ENCODE peak calls at places on chromosome 9, in six cellular contexts. N, E, W, H, M and T are unnamed samples.

GRCh38 chr9:74942801-74943200 is 9.9 kb downstream of the C9orf40 start:
- DNase-seq in N (no peak), E (no peak), W (no peak), H (no peak), M (no peak), T (no peak)

GRCh38 chr9:107528686-107529085 is 39.1 kb upstream of the KLF4 start:
- DNase-seq in N (no peak), E (no peak), W (no peak), H (no peak), M (no peak), T (no peak)

GRCh38 chr9:106456581-106456980 is 406.4 kb upstream of the ZNF462 start:
- DNase-seq in N (no peak), E (no peak), W (no peak), H (no peak), M (no peak), T (no peak)

GRCh38 chr9:116842658-116843057 is 155.6 kb downstream of the TRIM32 start:
- DNase-seq in N (peak), E (no peak), W (no peak), H (no peak), M (no peak), T (no peak)

GRCh38 chr9:3500044-3500443 is 25.8 kb downstream of the RFX3 start:
- DNase-seq in N (no peak), E (no peak), W (no peak), H (no peak), M (no peak), T (no peak)

GRCh38 chr9:15206949-15207696 is 99.9 kb downstream of the TTC39B start:
- DNase-seq in N (no peak), E (no peak), W (no peak), H (no peak), M (no peak), T (no peak)

GRCh38 chr9:136597965-136598364 is 52.1 kb upstream of the NOTCH1 start:
- DNase-seq in N (no peak), E (no peak), W (no peak), H (no peak), M (no peak), T (no peak)

GRCh38 chr9:111828193-111828592 is 33.5 kb upstream of the SHOC1 start:
- DNase-seq in N (no peak), E (no peak), W (no peak), H (no peak), M (no peak), T (no peak)

GRCh38 chr9:35110327-35110758 is 5.3 kb downstream of the ATOSB start:
- DNase-seq in N (no peak), E (peak), W (no peak), H (no peak), M (peak), T (no peak)

GRCh38 chr9:99591770-99592169 is 229.9 kb upstream of the NR4A3 start:
- DNase-seq in N (no peak), E (no peak), W (no peak), H (no peak), M (no peak), T (no peak)

GRCh38 chr9:3497406-3497805 is 28.4 kb downstream of the RFX3 start:
- DNase-seq in N (no peak), E (peak), W (no peak), H (no peak), M (no peak), T (no peak)

GRCh38 chr9:114434878-114435311 is 47.1 kb upstream of the AKNA start:
- DNase-seq in N (no peak), E (peak), W (no peak), H (no peak), M (no peak), T (no peak)

GRCh38 chr9:119701651-119702050 is 332.4 kb upstream of the BRINP1 start:
- DNase-seq in N (no peak), E (no peak), W (no peak), H (no peak), M (no peak), T (no peak)

GRCh38 chr9:5278486-5278885 is 26.0 kb downstream of the RLN2 start:
- DNase-seq in N (no peak), E (no peak), W (no peak), H (no peak), M (no peak), T (no peak)

GRCh38 chr9:121901616-121902015 is 191.5 kb downstream of the TTLL11 start:
- DNase-seq in N (no peak), E (no peak), W (no peak), H (no peak), M (no peak), T (no peak)

GRCh38 chr9:125241000-125241862 is at the start of gene HSPA5:
- DNase-seq in N (peak), E (peak), W (peak), H (peak), M (peak), T (peak)
- TF ChIP-seq CTCF in N (peak), E (peak), W (peak), H (no peak), M (no peak), T (no peak)

DNA sequence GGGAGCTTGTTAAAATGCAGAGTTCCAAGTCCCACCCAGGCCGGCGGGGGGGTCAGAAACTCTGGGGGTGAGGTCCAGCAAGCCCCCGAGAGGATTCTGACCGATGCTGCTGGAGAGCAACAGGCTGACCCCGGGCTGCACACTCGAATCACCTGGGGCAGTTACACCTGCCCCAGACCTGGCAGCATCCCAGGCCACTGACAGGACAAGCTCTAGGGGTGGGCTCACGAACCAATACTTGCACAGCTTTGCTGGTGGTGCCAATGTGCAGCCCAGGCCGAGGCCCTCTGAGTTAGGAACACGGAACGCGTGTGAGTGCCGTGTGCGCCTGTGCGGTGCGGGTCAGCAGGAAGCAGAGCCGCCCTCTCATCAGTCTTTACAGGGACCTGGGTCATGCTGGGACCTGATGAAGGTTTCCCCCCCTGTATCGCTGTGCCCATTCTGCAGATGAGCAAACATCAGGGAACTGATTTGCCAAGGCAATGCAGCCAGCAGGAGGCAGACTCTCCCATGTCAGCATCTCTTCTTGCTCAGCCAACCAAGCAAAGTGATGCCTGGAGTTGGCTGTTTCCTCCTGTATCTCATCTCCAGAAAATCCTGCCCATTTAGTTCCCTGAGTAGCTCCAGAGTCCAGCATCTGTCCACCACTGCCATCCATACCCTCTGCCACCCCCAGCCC is 16.3 kb downstream of the FAM163B start:
- DNase-seq in N (no peak), E (no peak), W (no peak), H (no peak), M (no peak), T (peak)
- TF ChIP-seq CTCF in N (no peak), E (peak), W (no peak), H (no peak), M (no peak), T (peak)

GRCh38 chr9:126781717-126782388 is 23.0 kb upstream of the ZBTB43 start:
- DNase-seq in N (peak), E (peak), W (peak), H (peak), M (peak), T (peak)

GRCh38 chr9:126784401-126784800 is 20.4 kb upstream of the ZBTB43 start:
- DNase-seq in N (no peak), E (no peak), W (no peak), H (no peak), M (no peak), T (no peak)

GRCh38 chr9:126777733-126778132 is 27.1 kb upstream of the ZBTB43 start:
- DNase-seq in N (peak), E (no peak), W (no peak), H (no peak), M (no peak), T (no peak)

GRCh38 chr9:126783958-126784357 is 20.9 kb upstream of the ZBTB43 start:
- DNase-seq in N (no peak), E (no peak), W (no peak), H (no peak), M (no peak), T (no peak)

DNA sequence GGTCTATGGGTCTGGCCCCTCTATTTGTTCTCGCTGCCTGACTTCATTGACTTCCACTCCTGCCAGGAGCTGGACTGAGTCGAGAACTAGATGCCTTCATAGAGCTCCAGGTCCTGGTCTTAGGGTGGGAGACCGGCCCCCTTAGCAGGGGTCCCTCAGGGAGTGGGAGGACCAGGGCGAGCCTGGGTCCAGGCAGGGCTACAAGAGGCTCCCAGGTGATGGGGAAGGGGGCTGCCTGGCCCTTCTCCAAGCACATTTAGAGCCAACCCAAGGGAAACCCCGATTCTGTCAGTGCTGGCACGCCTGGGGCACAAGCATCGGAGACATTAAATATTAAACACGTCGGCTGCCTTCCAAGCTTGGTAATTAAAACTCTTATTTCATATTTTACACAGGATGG is 23.7 kb upstream of the ZBTB43 start:
- DNase-seq in N (no peak), E (no peak), W (no peak), H (no peak), M (no peak), T (no peak)
- TF ChIP-seq CTCF in N (no peak), E (no peak), W (no peak), H (no peak), M (no peak), T (no peak)

GRCh38 chr9:95075700-95076099 is 241.8 kb downstream of the FANCC start:
- DNase-seq in N (no peak), E (no peak), W (no peak), H (no peak), M (no peak), T (no peak)

GRCh38 chr9:95077766-95078382 is 239.6 kb downstream of the FANCC start:
- DNase-seq in N (no peak), E (no peak), W (no peak), H (no peak), M (no peak), T (no peak)

GRCh38 chr9:95078516-95078915 is 239.0 kb downstream of the FANCC start:
- DNase-seq in N (no peak), E (no peak), W (no peak), H (no peak), M (no peak), T (no peak)

GRCh38 chr9:95076696-95077052 is 240.8 kb downstream of the FANCC start:
- DNase-seq in N (no peak), E (no peak), W (no peak), H (no peak), M (no peak), T (no peak)

DNA sequence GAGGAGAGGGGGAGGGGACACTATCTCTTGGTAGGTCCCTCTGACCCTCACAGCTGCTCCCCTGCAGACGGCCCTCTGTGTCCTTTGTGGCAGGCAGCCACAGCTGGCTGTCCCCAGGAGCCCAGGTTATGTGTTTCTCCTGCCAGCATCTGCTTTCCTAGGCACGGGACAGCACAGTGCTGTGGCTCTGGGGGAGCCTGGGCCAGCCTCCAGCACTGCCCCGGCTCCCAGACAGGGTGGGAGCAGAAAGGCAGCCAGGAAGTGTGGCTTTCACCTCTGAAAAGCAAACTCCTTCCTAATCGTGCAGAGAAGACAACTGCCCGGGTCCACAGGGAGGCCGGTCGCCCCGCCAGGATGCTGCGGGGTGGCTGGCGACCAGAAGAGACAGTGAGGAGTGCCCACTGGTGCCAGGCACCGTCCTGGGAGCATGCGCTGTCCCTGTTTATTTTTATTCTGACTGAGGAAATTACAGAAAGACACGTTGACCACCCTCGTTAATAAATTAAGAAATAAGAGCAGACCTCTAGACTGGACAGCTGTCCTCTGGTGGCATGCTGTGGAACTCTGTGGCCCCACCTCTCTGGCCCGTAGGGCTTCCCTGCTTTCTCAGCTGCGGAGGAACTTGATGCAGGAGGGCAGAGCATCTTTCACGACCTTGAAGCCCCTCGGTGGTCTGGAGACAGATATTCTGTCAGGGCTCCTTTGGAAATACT is 240.3 kb downstream of the FANCC start:
- DNase-seq in N (no peak), E (no peak), W (no peak), H (no peak), M (no peak), T (no peak)
- TF ChIP-seq CTCF in N (no peak), E (peak), W (no peak), H (no peak), M (no peak), T (no peak)

DNA sequence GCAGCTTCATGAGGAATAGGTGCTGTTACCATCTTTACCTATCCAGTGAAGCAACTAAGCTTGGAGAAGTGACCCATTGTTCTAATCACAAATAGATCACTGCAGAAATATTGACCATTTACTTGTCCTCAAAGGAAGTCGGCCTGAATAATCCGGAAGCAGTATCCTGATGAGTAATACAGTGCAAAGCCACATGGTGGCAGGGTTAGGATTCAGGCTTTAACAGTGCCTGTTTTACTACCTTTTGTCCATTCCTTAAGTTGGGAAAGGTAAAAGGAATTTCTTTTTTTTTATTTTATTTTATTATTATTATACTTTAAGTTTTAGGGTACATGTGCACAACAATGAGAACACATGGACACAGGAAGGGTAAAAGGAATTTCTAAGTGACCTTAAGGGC is 336.3 kb downstream of the KDM4C start:
- DNase-seq in N (no peak), E (peak), W (no peak), H (no peak), M (no peak), T (no peak)
- TF ChIP-seq CTCF in N (no peak), E (peak), W (peak), H (no peak), M (peak), T (no peak)